ENCODE peak calls at places on chromosomes 1 and 21, in six cellular contexts. P is uterus; X is HCT116; M is stomach; T is CD4-positive, alpha-beta T cell; I is lower lobe of right lung. B is an unnamed sample.

GRCh38 chr1:969260-969855 is 3.1 kb downstream of the PLEKHN1 start:
- DNase-seq in P (no peak), X (no peak), M (no peak), T (no peak), I (no peak), B (no peak)

GRCh38 chr1:115182012-115182715 is 92.9 kb upstream of the TSPAN2 start:
- DNase-seq in P (no peak), X (no peak), M (no peak), T (no peak), I (no peak), B (no peak)

GRCh38 chr1:58528518-58528917 is 18.0 kb downstream of the OMA1 start:
- DNase-seq in P (no peak), X (no peak), M (no peak), T (no peak), I (no peak), B (no peak)

GRCh38 chr1:197761654-197762053 is 13.6 kb downstream of the DENND1B start:
- DNase-seq in P (no peak), X (no peak), M (no peak), T (no peak), I (no peak), B (no peak)

GRCh38 chr1:224747578-224747977 is 131.5 kb downstream of the CNIH3 start:
- DNase-seq in P (no peak), X (no peak), M (no peak), T (no peak), I (no peak), B (no peak)

GRCh38 chr1:20320734-20321133 is 30.1 kb downstream of the VWA5B1 start:
- DNase-seq in P (no peak), X (no peak), M (no peak), T (no peak), I (no peak), B (no peak)

GRCh38 chr1:201419737-201420607 is 1.6 kb downstream of the TNNI1 start:
- DNase-seq in P (no peak), X (no peak), M (no peak), T (no peak), I (no peak), B (no peak)

GRCh38 chr1:65734976-65735375 is 57.7 kb upstream of the PDE4B start:
- DNase-seq in P (no peak), X (no peak), M (no peak), T (no peak), I (no peak), B (no peak)

GRCh38 chr1:175555266-175555665 is 188.1 kb downstream of the TNR start:
- DNase-seq in P (no peak), X (no peak), M (no peak), T (no peak), I (no peak), B (no peak)

GRCh38 chr1:111778541-111779051 is 22.9 kb downstream of the DDX20 start:
- DNase-seq in P (no peak), X (no peak), M (no peak), T (no peak), I (no peak), B (no peak)

GRCh38 chr1:167617100-167617949 is 12.7 kb upstream of the RCSD1 start:
- DNase-seq in P (peak), X (no peak), M (no peak), T (no peak), I (peak), B (no peak)

GRCh38 chr21:37266515-37267221 is 466 bp downstream of the VPS26C start:
- DNase-seq in P (no peak), X (no peak), M (peak), T (no peak), I (peak), B (no peak)

GRCh38 chr1:9222846-9223625 is 11.5 kb upstream of the H6PD start:
- DNase-seq in P (no peak), X (no peak), M (no peak), T (no peak), I (no peak), B (no peak)

GRCh38 chr1:77370588-77371306 is 88.9 kb downstream of the AK5 start:
- DNase-seq in P (no peak), X (no peak), M (no peak), T (no peak), I (no peak), B (no peak)

GRCh38 chr1:84582802-84583587 is 8.8 kb upstream of the CTBS start:
- DNase-seq in P (no peak), X (no peak), M (no peak), T (no peak), I (no peak), B (no peak)

GRCh38 chr1:228647523-228648444 is 87.5 kb upstream of the RHOU start:
- DNase-seq in P (peak), X (peak), M (peak), T (no peak), I (peak), B (peak)

GRCh38 chr1:6007318-6008083 is 15.3 kb upstream of the NPHP4 start:
- DNase-seq in P (no peak), X (no peak), M (no peak), T (no peak), I (peak), B (no peak)

GRCh38 chr1:230728710-230729392 is 14.9 kb upstream of the AGT start:
- DNase-seq in P (no peak), X (no peak), M (peak), T (no peak), I (no peak), B (no peak)

GRCh38 chr1:18278953-18279712 is 171.5 kb downstream of the IGSF21 start:
- DNase-seq in P (no peak), X (no peak), M (no peak), T (no peak), I (no peak), B (no peak)

GRCh38 chr21:31911138-31911907 is 38.5 kb downstream of the HUNK start:
- DNase-seq in P (no peak), X (no peak), M (no peak), T (no peak), I (no peak), B (no peak)

GRCh38 chr1:165575700-165576099 is 31.9 kb downstream of the LRRC52 start:
- DNase-seq in P (no peak), X (no peak), M (no peak), T (no peak), I (no peak), B (no peak)

GRCh38 chr21:28827422-28827821 is 165.3 kb downstream of the LTN1 start:
- DNase-seq in P (no peak), X (no peak), M (no peak), T (no peak), I (no peak), B (no peak)

GRCh38 chr1:240914506-240914905 is 302.6 kb upstream of the GREM2 start:
- DNase-seq in P (no peak), X (no peak), M (no peak), T (no peak), I (no peak), B (no peak)

GRCh38 chr1:211517006-211517405 is 25.0 kb upstream of the RD3 start:
- DNase-seq in P (no peak), X (no peak), M (peak), T (no peak), I (no peak), B (no peak)

GRCh38 chr1:36831171-36831810 is 203.0 kb downstream of the GRIK3 start:
- DNase-seq in P (no peak), X (no peak), M (no peak), T (no peak), I (no peak), B (no peak)

GRCh38 chr1:47593001-47593568 is 155.2 kb downstream of the FOXD2 start:
- DNase-seq in P (no peak), X (no peak), M (no peak), T (no peak), I (no peak), B (no peak)

GRCh38 chr1:8343464-8344001 is 25.6 kb downstream of the SLC45A1 start:
- DNase-seq in P (peak), X (peak), M (peak), T (no peak), I (peak), B (peak)

GRCh38 chr1:199776768-199777497 is 250.6 kb upstream of the NR5A2 start:
- DNase-seq in P (no peak), X (no peak), M (no peak), T (no peak), I (no peak), B (no peak)

GRCh38 chr21:14864211-14865021 is 200.4 kb downstream of the NRIP1 start:
- DNase-seq in P (peak), X (no peak), M (peak), T (peak), I (peak), B (peak)

GRCh38 chr1:204983121-204983520 is 59.9 kb upstream of the CNTN2 start:
- DNase-seq in P (no peak), X (no peak), M (no peak), T (no peak), I (no peak), B (no peak)
- H3K27ac ChIP-seq in P (no peak), X (no peak), M (no peak), T (no peak), I (no peak), B (no peak)

GRCh38 chr1:119438761-119439160 is 23.8 kb downstream of the HSD3B2 start:
- DNase-seq in P (no peak), X (no peak), M (no peak), T (no peak), I (no peak), B (no peak)

GRCh38 chr1:119448112-119448511 is 33.2 kb downstream of the HSD3B2 start:
- DNase-seq in P (no peak), X (no peak), M (no peak), T (no peak), I (no peak), B (no peak)

GRCh38 chr1:119447344-119447743 is 32.4 kb downstream of the HSD3B2 start:
- DNase-seq in P (no peak), X (no peak), M (no peak), T (no peak), I (no peak), B (no peak)

GRCh38 chr1:119440908-119441307 is 26.0 kb downstream of the HSD3B2 start:
- DNase-seq in P (no peak), X (no peak), M (no peak), T (no peak), I (no peak), B (no peak)

GRCh38 chr1:119442756-119443155 is 27.8 kb downstream of the HSD3B2 start:
- DNase-seq in P (no peak), X (no peak), M (no peak), T (no peak), I (no peak), B (no peak)
- H3K27ac ChIP-seq in P (no peak), X (no peak), M (no peak), T (no peak), I (no peak), B (no peak)

GRCh38 chr1:116852367-116852766 is 57.3 kb upstream of the PTGFRN start:
- DNase-seq in P (no peak), X (no peak), M (no peak), T (no peak), I (no peak), B (no peak)

GRCh38 chr1:116855220-116855619 is 54.5 kb upstream of the PTGFRN start:
- DNase-seq in P (no peak), X (no peak), M (peak), T (no peak), I (no peak), B (peak)

GRCh38 chr1:116852910-116853309 is 56.8 kb upstream of the PTGFRN start:
- DNase-seq in P (no peak), X (no peak), M (no peak), T (no peak), I (no peak), B (no peak)

GRCh38 chr1:116854294-116854693 is 55.4 kb upstream of the PTGFRN start:
- DNase-seq in P (no peak), X (no peak), M (no peak), T (no peak), I (no peak), B (no peak)

DNA sequence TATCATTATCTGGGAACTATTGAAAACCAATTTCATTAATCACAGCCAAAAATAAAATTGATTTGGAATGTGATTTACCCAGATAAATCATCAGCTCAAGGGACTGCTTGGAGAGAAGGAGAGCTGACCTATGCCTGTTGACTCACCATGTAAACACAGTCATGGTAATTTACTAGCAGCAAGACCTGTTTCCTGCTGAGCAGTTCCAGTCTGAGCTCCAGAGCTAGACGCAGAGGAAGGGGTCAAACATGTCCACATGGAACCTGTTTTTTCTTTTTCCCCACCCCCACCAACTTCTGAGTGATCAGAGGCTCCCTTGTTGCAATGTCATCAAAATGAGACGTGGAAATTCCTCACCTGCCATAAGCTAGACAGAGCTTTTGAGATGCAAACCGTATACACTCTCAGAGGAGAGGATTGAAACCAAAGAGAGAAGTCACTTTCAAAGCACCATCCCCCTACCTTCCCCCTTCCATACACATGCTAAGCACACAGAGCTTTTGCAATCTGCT is 56.0 kb upstream of the PTGFRN start:
- DNase-seq in P (peak), X (peak), M (peak), T (no peak), I (no peak), B (no peak)
- H3K27ac ChIP-seq in P (peak), X (no peak), M (no peak), T (no peak), I (no peak), B (peak)

GRCh38 chr1:92210701-92211100 is 7.0 kb upstream of the C1orf146 start:
- DNase-seq in P (no peak), X (no peak), M (no peak), T (no peak), I (no peak), B (no peak)

GRCh38 chr1:92211166-92211565 is 6.5 kb upstream of the C1orf146 start:
- DNase-seq in P (no peak), X (no peak), M (no peak), T (no peak), I (no peak), B (no peak)
- H3K27ac ChIP-seq in P (no peak), X (no peak), M (no peak), T (no peak), I (no peak), B (no peak)

GRCh38 chr1:94503153-94503552 is 38.4 kb downstream of the F3 start:
- DNase-seq in P (no peak), X (no peak), M (no peak), T (no peak), I (no peak), B (no peak)
- H3K27ac ChIP-seq in P (no peak), X (no peak), M (no peak), T (no peak), I (no peak), B (no peak)

GRCh38 chr1:244965182-244965581 is 100.8 kb upstream of the HNRNPU start:
- DNase-seq in P (no peak), X (no peak), M (no peak), T (no peak), I (no peak), B (no peak)
- H3K27ac ChIP-seq in P (no peak), X (no peak), M (peak), T (no peak), I (no peak), B (no peak)

GRCh38 chr1:239815074-239815473 is 276.6 kb upstream of the FMN2 start:
- DNase-seq in P (no peak), X (no peak), M (no peak), T (no peak), I (no peak), B (no peak)

GRCh38 chr1:239812580-239812979 is 279.1 kb upstream of the FMN2 start:
- DNase-seq in P (no peak), X (no peak), M (no peak), T (no peak), I (no peak), B (no peak)

GRCh38 chr1:239811211-239811902 is 280.3 kb upstream of the FMN2 start:
- DNase-seq in P (no peak), X (no peak), M (no peak), T (peak), I (no peak), B (no peak)

GRCh38 chr1:239816090-239816812 is 275.4 kb upstream of the FMN2 start:
- DNase-seq in P (peak), X (no peak), M (peak), T (no peak), I (peak), B (peak)

GRCh38 chr1:239814306-239814881 is 277.3 kb upstream of the FMN2 start:
- DNase-seq in P (peak), X (no peak), M (no peak), T (peak), I (no peak), B (no peak)
- H3K27ac ChIP-seq in P (peak), X (no peak), M (no peak), T (no peak), I (no peak), B (no peak)

GRCh38 chr1:16349847-16350406 is 2.4 kb downstream of the FBXO42 start:
- DNase-seq in P (no peak), X (no peak), M (no peak), T (no peak), I (no peak), B (no peak)
- H3K27ac ChIP-seq in P (peak), X (no peak), M (no peak), T (no peak), I (no peak), B (no peak)

DNA sequence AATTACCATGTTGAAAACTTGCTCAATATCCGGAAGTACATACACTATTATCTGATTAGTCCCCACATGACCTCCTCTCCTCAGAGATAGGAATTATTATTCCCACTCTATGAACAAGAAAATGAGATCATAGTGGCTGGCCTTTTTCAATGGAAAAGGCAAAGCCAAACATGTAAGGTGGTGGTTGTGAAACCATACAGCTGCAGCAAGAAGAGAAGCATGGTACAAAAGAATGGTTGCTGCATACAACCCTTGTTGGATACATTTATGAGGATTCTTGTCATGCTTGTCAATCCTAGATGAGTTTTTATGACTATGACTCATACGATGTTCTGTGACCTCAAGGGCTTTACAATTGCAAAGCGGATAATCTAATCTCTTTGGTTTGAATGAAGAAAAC is 514.7 kb downstream of the PLPP3 start:
- DNase-seq in P (no peak), X (peak), M (no peak), T (no peak), I (no peak), B (no peak)
- H3K27ac ChIP-seq in P (no peak), X (no peak), M (no peak), T (no peak), I (no peak), B (no peak)

DNA sequence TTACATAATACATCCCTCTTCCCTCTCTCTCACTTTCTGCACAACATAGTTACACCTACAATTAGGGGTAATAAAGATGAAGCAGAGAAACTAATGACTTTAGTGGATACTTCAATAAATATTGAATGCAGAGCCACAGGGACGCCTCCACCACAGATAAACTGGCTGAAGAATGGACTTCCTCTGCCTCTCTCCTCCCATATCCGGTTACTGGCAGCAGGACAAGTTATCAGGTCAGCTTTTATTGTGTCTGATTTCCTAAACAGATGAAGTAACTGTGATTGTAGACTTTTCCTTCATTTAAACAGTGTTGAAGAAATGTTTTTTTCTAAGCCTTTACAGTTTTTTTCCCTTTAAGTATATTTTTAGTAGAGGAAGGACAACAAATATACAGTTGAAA is 281.6 kb downstream of the TPR start:
- DNase-seq in P (no peak), X (no peak), M (no peak), T (no peak), I (no peak), B (no peak)
- H3K27ac ChIP-seq in P (no peak), X (no peak), M (no peak), T (no peak), I (no peak), B (no peak)